ENCODE peak calls at places on chromosomes 7 and 10, in eight cellular contexts. V is SK-N-SH, C is neural progenitor cell, Q is pancreas, I is tibial nerve, Z is tibial artery, W is brain microvascular endothelial cell, N is psoas muscle. R is an unnamed sample.

GRCh38 chr7:105935250-105935649 is 27.8 kb upstream of the CDHR3 start:
- DNase-seq in V (no peak), C (no peak), Q (peak; percentile 43), I (no peak), Z (no peak), W (no peak), N (no peak), R (no peak)

GRCh38 chr7:458511-459245 is 61.0 kb downstream of the PDGFA start:
- DNase-seq in V (no peak), C (no peak), Q (no peak), I (no peak), Z (no peak), W (no peak), N (peak; percentile 16), R (no peak)

GRCh38 chr10:123517376-123517775 is 148.8 kb upstream of the GPR26 start:
- DNase-seq in V (no peak), C (no peak), Q (no peak), I (no peak), Z (peak; percentile 11), W (no peak), N (no peak), R (no peak)

GRCh38 chr7:135978624-135979023 is 1.5 kb upstream of the MTPN start:
- DNase-seq in V (no peak), C (no peak), Q (no peak), I (no peak), Z (no peak), W (no peak), N (no peak), R (no peak)

GRCh38 chr7:22989646-22990587 is 24.0 kb downstream of the HYCC1 start:
- DNase-seq in V (no peak), C (no peak), Q (no peak), I (no peak), Z (no peak), W (no peak), N (no peak), R (no peak)

GRCh38 chr10:12509794-12510100 is 160.4 kb downstream of the CAMK1D start:
- DNase-seq in V (no peak), C (no peak), Q (no peak), I (no peak), Z (no peak), W (no peak), N (no peak), R (no peak)

GRCh38 chr10:44051584-44052385 is 333.1 kb downstream of the CXCL12 start:
- DNase-seq in V (no peak), C (no peak), Q (peak; percentile 44), I (no peak), Z (no peak), W (peak; percentile 72), N (no peak), R (peak; percentile 82)

GRCh38 chr10:62050941-62051433 is 149.5 kb downstream of the ARID5B start:
- DNase-seq in V (no peak), C (no peak), Q (no peak), I (no peak), Z (peak; percentile 84), W (peak; percentile 96), N (peak; percentile 81), R (peak; percentile 86)

GRCh38 chr7:118689403-118689802 is 464.9 kb downstream of the ANKRD7 start:
- DNase-seq in V (no peak), C (no peak), Q (no peak), I (no peak), Z (no peak), W (no peak), N (no peak), R (no peak)

GRCh38 chr7:112594397-112594796 is 113.6 kb downstream of the LSMEM1 start:
- DNase-seq in V (peak; percentile 39), C (peak; percentile 44), Q (no peak), I (no peak), Z (no peak), W (no peak), N (no peak), R (no peak)

GRCh38 chr7:42522227-42522991 is 285.4 kb upstream of the GLI3 start:
- DNase-seq in V (no peak), C (peak; percentile 85), Q (no peak), I (no peak), Z (no peak), W (peak; percentile 31), N (no peak), R (no peak)

DNA sequence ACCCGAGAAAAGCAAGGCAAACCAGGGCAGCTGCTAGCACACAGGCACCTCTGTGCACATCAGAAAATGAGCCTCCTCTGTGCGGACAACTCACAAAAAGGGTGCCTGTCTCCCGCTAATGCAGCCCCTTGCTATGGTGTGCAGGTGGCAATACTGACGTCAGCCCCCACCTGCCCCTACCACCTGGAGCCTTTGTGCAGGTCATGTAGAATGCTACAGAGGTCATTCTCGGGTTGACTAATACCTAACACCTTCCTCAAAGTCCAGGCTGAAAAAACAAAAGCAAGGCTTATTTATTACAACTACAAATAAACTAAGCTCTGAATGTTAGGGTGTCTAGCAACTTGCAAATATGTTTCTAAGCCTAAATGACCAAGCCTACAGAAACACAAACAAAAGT is 13.9 kb downstream of the PIP4K2A start:
- DNase-seq in V (no peak), C (no peak), Q (no peak), I (no peak), Z (no peak), W (no peak), N (no peak), R (no peak)
- H3K4me3 ChIP-seq in V (no peak overlapping the region), C (no peak overlapping the region), Q (no peak overlapping the region), I (no peak overlapping the region), Z (no peak overlapping the region), W (no peak overlapping the region), N (no peak overlapping the region), R (no peak overlapping the region)

GRCh38 chr10:101031128-101031795 is at the start of the genes PDZD7 and SFXN3:
- DNase-seq in V (peak; percentile 97), C (peak; percentile 93), Q (peak; percentile 97), I (peak; percentile 94), Z (peak; percentile 98), W (peak; percentile 92), N (peak; percentile 98), R (no peak)

GRCh38 chr10:101031796-101032636 is 982 bp downstream of the SFXN3 start:
- DNase-seq in V (peak; percentile 80), C (peak; percentile 53), Q (peak; percentile 59), I (peak; percentile 71), Z (peak; percentile 94), W (peak; percentile 54), N (peak; percentile 86), R (no peak)

GRCh38 chr10:101030492-101031127 is 319 bp downstream of the PDZD7 start:
- DNase-seq in V (peak; percentile 53), C (peak; percentile 60), Q (no peak), I (no peak), Z (no peak), W (no peak), N (no peak), R (no peak)

GRCh38 chr10:101028446-101029244 is 2.3 kb downstream of the PDZD7 start:
- DNase-seq in V (peak; percentile 42), C (no peak), Q (no peak), I (no peak), Z (no peak), W (no peak), N (peak; percentile 55), R (no peak)

GRCh38 chr10:101029520-101030309 is 1.2 kb downstream of the PDZD7 start:
- DNase-seq in V (no peak), C (peak; percentile 64), Q (no peak), I (no peak), Z (no peak), W (no peak), N (peak; percentile 51), R (no peak)
- TF ChIP-seq CTCF in V (peak; percentile 26), C (peak; percentile 44), Q (no peak), I (no peak), Z (no peak), W (peak; percentile 50), N (no peak), R (peak; percentile 24)

GRCh38 chr10:128111686-128112085 is 14.5 kb downstream of the MKI67 start:
- DNase-seq in V (no peak), C (no peak), Q (no peak), I (no peak), Z (no peak), W (no peak), N (no peak), R (no peak)

GRCh38 chr10:128113026-128113425 is 13.2 kb downstream of the MKI67 start:
- DNase-seq in V (no peak), C (no peak), Q (no peak), I (no peak), Z (no peak), W (no peak), N (no peak), R (no peak)

GRCh38 chr10:128116187-128116586 is 10.0 kb downstream of the MKI67 start:
- DNase-seq in V (no peak), C (no peak), Q (no peak), I (no peak), Z (no peak), W (no peak), N (no peak), R (no peak)

GRCh38 chr10:128116851-128117615 is 9.2 kb downstream of the MKI67 start:
- DNase-seq in V (no peak), C (no peak), Q (no peak), I (no peak), Z (no peak), W (no peak), N (no peak), R (no peak)

DNA sequence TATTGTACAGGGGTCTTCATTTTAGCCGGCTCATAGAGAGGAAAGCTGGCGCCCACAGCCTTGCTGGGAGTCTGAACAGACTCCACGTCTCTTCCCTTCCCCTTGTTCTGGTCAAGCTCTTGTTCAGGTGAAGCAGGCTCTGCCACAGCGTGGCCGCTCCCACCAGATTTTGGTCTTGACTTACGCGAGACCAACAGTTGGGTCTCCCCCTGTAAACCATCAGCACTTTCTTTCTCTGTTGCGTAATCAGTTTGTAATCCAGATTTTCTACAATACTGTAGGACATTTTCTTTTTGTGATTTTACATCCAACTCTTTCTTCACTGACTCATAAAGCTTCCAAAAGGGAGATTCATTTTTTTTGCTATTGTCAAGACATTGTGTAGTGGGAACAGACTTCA is 10.9 kb downstream of the MKI67 start:
- DNase-seq in V (no peak), C (no peak), Q (no peak), I (no peak), Z (no peak), W (no peak), N (no peak), R (no peak)
- H3K36me3 ChIP-seq in V (peaks cover 60% of the 10 kb centered on the region), C (peaks cover 26% of the 10 kb centered on the region), Q (no peaks in the 10 kb centered on the region), I (no peaks in the 10 kb centered on the region), Z (no peaks in the 10 kb centered on the region), W (peaks cover 4% of the 10 kb centered on the region), N (no peaks in the 10 kb centered on the region), R (no peaks in the 10 kb centered on the region)

DNA sequence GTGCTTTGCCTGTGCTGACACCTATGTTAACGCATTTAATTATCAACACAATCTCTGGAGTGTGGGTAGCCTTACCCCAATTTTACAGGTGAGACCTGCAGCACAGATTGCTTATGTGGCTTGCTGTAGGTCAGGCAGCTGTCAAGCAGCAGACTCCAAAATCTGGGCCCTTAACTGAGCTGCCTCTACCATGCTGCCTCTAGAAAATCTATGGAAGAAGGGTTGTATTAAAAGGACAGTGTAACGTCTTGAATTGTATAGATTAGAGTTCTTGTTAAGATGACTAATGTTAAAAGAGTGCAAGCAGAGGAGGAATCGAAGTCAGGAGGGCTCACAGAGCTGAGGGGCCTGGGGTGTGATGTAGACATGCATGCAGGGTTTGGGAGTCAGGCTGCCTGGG is 1.2 kb upstream of the PON3 start:
- DNase-seq in V (no peak), C (no peak), Q (no peak), I (no peak), Z (no peak), W (no peak), N (no peak), R (no peak)
- H3K4me3 ChIP-seq in V (no peak overlapping the region), C (no peak overlapping the region), Q (peak overlapping the region; percentile 58), I (no peak overlapping the region), Z (no peak overlapping the region), W (no peak overlapping the region), N (no peak overlapping the region), R (no peak overlapping the region)

R was measured in kidney epithelial cell.